ENCODE peak calls at places on chromosomes 7 and 10, in seven cellular contexts. G, U, C, T, B, N and E are unnamed samples.

GRCh38 chr10:33772370-33773331 is 438.2 kb upstream of the NRP1 start:
- DNase-seq in G (no peak), C (no peak), U (peak), N (peak), T (no peak), B (peak), E (no peak)

GRCh38 chr10:74824184-74825032 is 2.0 kb upstream of the KAT6B start:
- DNase-seq in C (no peak), G (peak), B (peak), T (peak), N (peak), U (peak), E (peak)

GRCh38 chr10:42367532-42368230 is 270.7 kb downstream of the ZNF33B start:
- DNase-seq in T (peak), N (peak), C (peak), B (peak), G (peak), U (no peak), E (no peak)

GRCh38 chr7:140182917-140183316 is 6.1 kb upstream of the KDM7A start:
- DNase-seq in G (no peak), U (no peak), C (no peak), B (no peak), T (no peak), N (no peak), E (no peak)

GRCh38 chr7:78134256-78134655 is 335.7 kb downstream of the PHTF2 start:
- DNase-seq in B (peak), U (peak), N (peak), T (no peak), C (peak), G (peak), E (peak)

GRCh38 chr10:80413152-80413996 is 5.0 kb downstream of the PRXL2A start:
- DNase-seq in B (no peak), C (no peak), N (peak), T (no peak), G (peak), U (peak), E (no peak)

GRCh38 chr10:47186941-47187340 is 113.1 kb upstream of the GDF10 start:
- DNase-seq in U (no peak), T (no peak), G (no peak), N (no peak), C (no peak), B (no peak), E (no peak)

GRCh38 chr7:99762680-99763327 is 21.2 kb downstream of the CYP3A4 start:
- DNase-seq in B (peak), U (peak), C (no peak), N (peak), T (no peak), G (peak), E (no peak)

GRCh38 chr7:16026253-16027020 is 340.0 kb upstream of the MEOX2 start:
- DNase-seq in N (peak), G (peak), U (no peak), B (no peak), C (no peak), T (no peak), E (no peak)

GRCh38 chr10:22620140-22620857 is 94.1 kb downstream of the PIP4K2A start:
- DNase-seq in N (peak), C (no peak), U (no peak), G (peak), B (peak), T (peak), E (no peak)

GRCh38 chr10:7666253-7667023 is at the start of gene ITIH5:
- DNase-seq in T (peak), C (no peak), G (peak), U (peak), N (no peak), B (no peak), E (no peak)

GRCh38 chr10:24820616-24821015 is 96.9 kb upstream of the ARHGAP21 start:
- DNase-seq in B (no peak), T (no peak), C (no peak), U (no peak), G (no peak), N (no peak), E (no peak)

GRCh38 chr7:130473289-130473688 is 18.6 kb upstream of the MEST start:
- DNase-seq in B (no peak), N (no peak), C (no peak), G (no peak), U (no peak), T (no peak), E (no peak)

GRCh38 chr7:130732980-130733865 is 784 bp downstream of the KLF14 start:
- DNase-seq in B (no peak), C (peak), T (peak), U (peak), N (no peak), G (peak), E (peak)

GRCh38 chr10:94429049-94429707 is 26.8 kb downstream of the TBC1D12 start:
- DNase-seq in T (no peak), U (no peak), B (peak), C (no peak), G (peak), N (peak), E (no peak)

GRCh38 chr7:21945374-21946227 is at the start of gene CDCA7L:
- DNase-seq in N (peak), U (peak), C (peak), B (peak), G (peak), T (peak), E (peak)

GRCh38 chr10:20551761-20552160 is 345.4 kb downstream of the NEBL start:
- DNase-seq in B (no peak), U (no peak), N (no peak), C (no peak), G (no peak), T (no peak), E (no peak)

GRCh38 chr10:38118072-38118807 is 24.1 kb downstream of the ZNF37A start:
- DNase-seq in B (peak), U (no peak), C (no peak), N (peak), G (peak), T (no peak), E (no peak)

GRCh38 chr10:120456626-120457430 is at the start of gene PLPP4:
- DNase-seq in U (peak), G (peak), C (peak), N (peak), B (no peak), T (peak), E (no peak)

GRCh38 chr7:111274882-111275281 is 184.0 kb downstream of the LRRN3 start:
- DNase-seq in G (no peak), T (no peak), U (peak), B (peak), C (no peak), N (peak), E (no peak)

GRCh38 chr7:85595639-85596268 is 408.9 kb upstream of the SEMA3D start:
- DNase-seq in C (no peak), U (no peak), N (peak), G (peak), B (peak), T (no peak), E (no peak)

GRCh38 chr10:31320179-31320597 is 1.2 kb downstream of the ZEB1 start:
- DNase-seq in T (peak), N (no peak), G (peak), U (peak), C (peak), B (no peak), E (no peak)

GRCh38 chr10:133359554-133359971 is 1.7 kb upstream of the FUOM start:
- DNase-seq in T (peak), B (no peak), C (no peak), U (peak), G (no peak), N (no peak), E (no peak)

GRCh38 chr7:47640215-47640739 is 58.4 kb upstream of the TNS3 start:
- DNase-seq in U (no peak), N (no peak), G (no peak), C (no peak), T (no peak), B (no peak), E (no peak)

GRCh38 chr10:7744307-7744706 is 41.2 kb downstream of the ITIH2 start:
- DNase-seq in C (no peak), B (no peak), N (no peak), T (no peak), G (no peak), U (no peak), E (no peak)

GRCh38 chr7:123432601-123433000 is 101.8 kb downstream of the IQUB start:
- DNase-seq in U (no peak), G (no peak), B (no peak), T (no peak), N (no peak), C (no peak), E (no peak)

GRCh38 chr7:22842973-22843372 is 20.3 kb upstream of the TOMM7 start:
- DNase-seq in C (no peak), N (no peak), T (no peak), U (no peak), G (no peak), B (no peak), E (no peak)

GRCh38 chr10:35446439-35446838 is 110.1 kb downstream of the CCNY start:
- DNase-seq in C (no peak), G (no peak), U (no peak), T (no peak), B (peak), N (no peak), E (no peak)

GRCh38 chr10:103930881-103931280 is 12.9 kb upstream of the STN1 start:
- DNase-seq in B (no peak), N (no peak), T (no peak), U (no peak), G (no peak), C (no peak), E (no peak)

GRCh38 chr10:73772280-73773151 is 9.3 kb upstream of the CHCHD1 start:
- DNase-seq in C (peak), B (peak), T (peak), U (peak), N (peak), G (peak), E (peak)

GRCh38 chr7:96084880-96085551 is 236.9 kb downstream of the SLC25A13 start:
- DNase-seq in N (peak), G (peak), C (no peak), T (no peak), B (peak), U (no peak), E (no peak)

GRCh38 chr10:97904576-97904975 is 54.9 kb downstream of the GOLGA7B start:
- DNase-seq in C (no peak), N (no peak), U (no peak), T (no peak), G (no peak), B (no peak), E (no peak)

GRCh38 chr7:18655969-18656761 is 160.6 kb downstream of the HDAC9 start:
- DNase-seq in G (no peak), C (no peak), B (peak), U (no peak), N (no peak), T (no peak), E (no peak)

GRCh38 chr10:86647773-86648705 is 6.3 kb upstream of the OPN4 start:
- DNase-seq in G (peak), C (no peak), N (no peak), B (no peak), U (no peak), T (no peak), E (no peak)

GRCh38 chr7:116776610-116777289 is 85.6 kb upstream of the CAPZA2 start:
- DNase-seq in N (peak), G (peak), U (peak), T (peak), C (no peak), B (peak), E (no peak)

GRCh38 chr7:90607196-90607595 is 11.1 kb downstream of the CDK14 start:
- DNase-seq in T (no peak), B (no peak), C (no peak), G (no peak), N (no peak), U (no peak), E (no peak)

GRCh38 chr7:141872931-141873330 is 31.6 kb upstream of the PRSS37 start:
- DNase-seq in N (no peak), B (no peak), G (no peak), U (no peak), T (no peak), C (peak), E (no peak)

GRCh38 chr10:3729397-3729796 is 55.6 kb downstream of the KLF6 start:
- DNase-seq in B (peak), N (peak), T (no peak), U (no peak), G (peak), C (no peak), E (no peak)

GRCh38 chr7:100706672-100707311 is 871 bp downstream of the POP7 start:
- DNase-seq in B (no peak), U (peak), G (no peak), C (no peak), N (no peak), T (peak), E (no peak)

DNA sequence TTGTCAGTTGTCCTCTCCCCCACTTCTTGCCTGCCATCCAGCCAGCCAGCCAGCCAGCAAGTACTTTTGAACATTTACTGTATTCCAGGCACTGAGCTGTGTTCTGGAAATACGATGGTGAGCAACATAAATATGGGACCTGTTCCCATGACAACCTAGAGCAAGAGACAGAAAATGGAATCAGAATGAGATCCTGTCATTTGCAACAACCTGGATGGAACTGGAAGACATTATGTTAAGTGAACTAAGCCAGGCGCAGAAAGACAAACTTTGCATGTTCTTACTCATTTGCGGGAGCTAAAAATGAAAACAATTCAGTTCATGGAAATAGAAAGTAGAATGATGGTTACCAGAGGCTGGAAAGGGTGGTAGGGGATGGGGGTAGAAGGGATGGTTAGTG is 140.7 kb downstream of the ICA1 start:
- DNase-seq in T (no peak), N (no peak), G (no peak), C (no peak), U (no peak), B (no peak), E (no peak)
- H3K4me3 ChIP-seq in T (no peak), N (no peak), G (no peak), C (no peak), U (no peak), B (no peak), E (no peak)

DNA sequence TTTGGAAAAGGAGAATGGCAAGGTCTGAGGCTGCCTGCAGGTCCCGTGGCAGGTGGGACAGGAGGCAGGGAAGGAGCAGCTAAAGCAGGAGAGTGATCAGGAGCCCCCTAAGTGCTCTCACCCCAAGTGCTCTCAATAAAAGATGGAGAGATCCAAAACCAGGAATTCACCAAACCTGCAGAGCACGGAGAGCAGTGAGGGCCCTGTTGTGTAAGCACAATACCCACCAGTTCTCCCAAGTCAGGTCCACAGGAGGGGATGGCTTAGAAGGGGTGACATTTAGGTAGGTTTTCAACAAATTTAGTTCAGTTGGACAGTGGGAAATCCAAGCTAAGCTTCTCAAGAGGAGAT is 40.8 kb downstream of the GNA12 start:
- DNase-seq in U (no peak), C (no peak), N (no peak), T (no peak), G (no peak), B (no peak), E (no peak)
- H3K4me3 ChIP-seq in U (no peak), C (no peak), N (peak), T (no peak), G (peak), B (no peak), E (no peak)

DNA sequence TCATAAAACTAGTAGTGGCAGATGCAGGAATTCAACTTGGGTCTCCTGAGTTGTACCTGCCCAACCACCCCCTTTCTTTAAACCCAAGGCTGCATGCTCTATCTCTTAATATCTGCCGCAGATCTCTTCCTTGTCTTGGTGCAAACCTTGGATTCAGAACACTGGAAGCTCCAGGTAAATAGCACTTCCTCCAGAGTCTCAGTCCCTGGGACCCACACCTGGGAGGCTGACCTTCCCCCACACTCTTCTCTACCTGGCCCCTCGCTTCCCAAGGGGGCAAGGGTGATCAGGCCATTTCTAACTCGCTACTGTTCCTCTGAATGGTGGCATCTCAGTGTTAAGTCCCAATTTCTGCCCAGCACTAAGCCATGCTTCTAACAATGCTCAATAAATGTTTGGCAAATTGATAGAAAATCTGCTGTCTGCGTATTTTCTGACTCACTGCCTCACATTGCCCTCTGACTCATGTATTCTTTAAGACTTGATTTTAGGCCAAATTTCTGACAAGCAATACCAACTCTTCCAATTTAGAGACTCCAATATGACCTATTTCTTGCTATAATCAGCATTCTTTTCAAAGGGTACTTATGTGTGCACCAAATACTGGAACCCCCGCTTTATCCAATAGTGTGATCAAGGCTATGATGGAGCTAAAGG is 68.0 kb upstream of the PPP1R3C start:
- DNase-seq in N (peak), C (no peak), B (peak), U (no peak), G (peak), T (no peak), E (no peak)
- H3K4me3 ChIP-seq in N (no peak), C (no peak), B (no peak), U (no peak), G (no peak), T (no peak), E (no peak)

GRCh38 chr10:61000769-61001730 is 57.1 kb upstream of the RHOBTB1 start:
- DNase-seq in U (peak), C (peak), T (peak), B (peak), N (peak), G (peak), E (no peak)

GRCh38 chr10:60998932-60999331 is 54.9 kb upstream of the RHOBTB1 start:
- DNase-seq in N (no peak), C (no peak), T (no peak), G (no peak), B (no peak), U (no peak), E (no peak)

GRCh38 chr10:61001731-61002122 is 57.7 kb upstream of the RHOBTB1 start:
- DNase-seq in N (no peak), B (no peak), G (no peak), C (no peak), U (no peak), T (no peak), E (no peak)
- H3K4me3 ChIP-seq in N (peak), B (peak), G (no peak), C (no peak), U (peak), T (no peak), E (no peak)